ENCODE peak calls at places on chromosome 17, in five cellular contexts. W is GM04504, J is GM18507, M is M059J, B is GM10248. N is an unnamed sample.

GRCh38 chr17:8841844-8842243 is 25.6 kb downstream of the PIK3R6 start:
- DNase-seq in W (no peak), M (no peak), B (no peak), J (no peak), N (no peak)

GRCh38 chr17:21474815-21475214 is 98.7 kb downstream of the KCNJ12 start:
- DNase-seq in M (no peak), W (no peak), B (no peak), J (no peak), N (no peak)

GRCh38 chr17:38870259-38871165 is 654 bp downstream of the LASP1 start:
- DNase-seq in B (peak; percentile 81), J (peak; percentile 48), M (peak; percentile 76), W (no peak), N (peak; percentile 91)

GRCh38 chr17:43316522-43317142 is 82.2 kb upstream of the ARL4D start:
- DNase-seq in J (no peak), M (no peak), W (no peak), B (no peak), N (peak; percentile 60)

GRCh38 chr17:35460354-35460851 is 11.8 kb upstream of the SLFN13 start:
- DNase-seq in W (no peak), J (peak; percentile 71), M (peak; percentile 42), B (peak; percentile 89), N (peak; percentile 71)

GRCh38 chr17:10117581-10118001 is 80.8 kb downstream of the GAS7 start:
- DNase-seq in M (no peak), J (no peak), B (peak; percentile 59), W (no peak), N (peak; percentile 92)

GRCh38 chr17:9232591-9233270 is 211.4 kb downstream of the NTN1 start:
- DNase-seq in W (no peak), J (no peak), B (no peak), M (no peak), N (no peak)

GRCh38 chr17:69141802-69142472 is at the start of gene ABCA6:
- DNase-seq in M (no peak), W (peak; percentile 35), B (no peak), J (no peak), N (no peak)

GRCh38 chr17:39963826-39964225 is 1.0 kb downstream of the GSDMA start:
- DNase-seq in B (no peak), W (no peak), M (peak; percentile 40), J (no peak), N (no peak)

GRCh38 chr17:46780003-46780373 is 38.5 kb downstream of the WNT3 start:
- DNase-seq in J (no peak), B (no peak), M (no peak), W (no peak), N (no peak)

GRCh38 chr17:80984749-80985148 is 6.9 kb upstream of the CHMP6 start:
- DNase-seq in M (peak; percentile 95), J (no peak), B (no peak), W (peak; percentile 90), N (no peak)

GRCh38 chr17:43341705-43342600 is 56.8 kb upstream of the ARL4D start:
- DNase-seq in J (no peak), M (peak; percentile 88), B (no peak), W (peak; percentile 51), N (no peak)

GRCh38 chr17:81523139-81524062 is 4.8 kb upstream of the FSCN2 start:
- DNase-seq in W (no peak), J (no peak), M (peak; percentile 81), B (no peak), N (peak; percentile 80)